ENCODE peak calls at places on chromosome 9, in four cellular contexts. D, H, E and C are unnamed samples.

GRCh38 chr9:5269249-5269715 is 35.2 kb downstream of the RLN2 start:
- DNase-seq in D (no peak), H (no peak), E (no peak), C (no peak)

GRCh38 chr9:116689633-116690032 is 2.5 kb downstream of the TRIM32 start:
- DNase-seq in D (no peak), H (no peak), E (no peak), C (no peak)

GRCh38 chr9:120780367-120780766 is 12.8 kb downstream of the FBXW2 start:
- DNase-seq in D (no peak), H (no peak), E (no peak), C (no peak)

GRCh38 chr9:107944387-107944786 is 454.8 kb upstream of the KLF4 start:
- DNase-seq in D (no peak), H (no peak), E (no peak), C (no peak)

GRCh38 chr9:110615526-110615925 is 36.0 kb upstream of the SVEP1 start:
- DNase-seq in D (no peak), H (no peak), E (no peak), C (no peak)

GRCh38 chr9:104386425-104387069 is 117.5 kb upstream of the OR13F1 start:
- DNase-seq in D (no peak), H (no peak), E (no peak), C (peak)

GRCh38 chr9:4490705-4491620 is 695 bp downstream of the SLC1A1 start:
- DNase-seq in D (no peak), H (peak), E (peak), C (no peak)

GRCh38 chr9:95497772-95498171 is 19.0 kb downstream of the PTCH1 start:
- DNase-seq in D (no peak), H (no peak), E (no peak), C (no peak)

GRCh38 chr9:571066-571465 is 270.4 kb upstream of the DMRT1 start:
- DNase-seq in D (no peak), H (no peak), E (no peak), C (no peak)

GRCh38 chr9:137382728-137383452 is 40.1 kb downstream of the EXD3 start:
- DNase-seq in D (no peak), H (no peak), E (no peak), C (peak)

GRCh38 chr9:125694478-125694877 is 12.5 kb downstream of the MAPKAP1 start:
- DNase-seq in D (no peak), H (no peak), E (no peak), C (no peak)

GRCh38 chr9:125387861-125388524 is 126.4 kb downstream of the GAPVD1 start:
- DNase-seq in D (no peak), H (no peak), E (no peak), C (no peak)

GRCh38 chr9:22030101-22030598 is 21.0 kb upstream of the CDKN2B start:
- DNase-seq in D (no peak), H (no peak), E (no peak), C (no peak)

GRCh38 chr9:113508111-113508749 is 44.7 kb downstream of the RGS3 start:
- DNase-seq in D (no peak), H (no peak), E (no peak), C (no peak)

GRCh38 chr9:75239176-75239575 is 150.9 kb downstream of the OSTF1 start:
- DNase-seq in D (no peak), H (no peak), E (no peak), C (peak)

GRCh38 chr9:97856857-97857602 is 4.0 kb downstream of the FOXE1 start:
- DNase-seq in D (no peak), H (no peak), E (no peak), C (no peak)

GRCh38 chr9:101727621-101728524 is 10.6 kb downstream of the GRIN3A start:
- DNase-seq in D (no peak), H (peak), E (peak), C (peak)

GRCh38 chr9:93252116-93252780 is 68.3 kb downstream of the WNK2 start:
- DNase-seq in D (no peak), H (no peak), E (no peak), C (no peak)

GRCh38 chr9:2307480-2307879 is 292.3 kb downstream of the SMARCA2 start:
- DNase-seq in D (no peak), H (no peak), E (no peak), C (no peak)

GRCh38 chr9:129894106-129894823 is 59.0 kb downstream of the USP20 start:
- DNase-seq in D (no peak), H (no peak), E (peak), C (no peak)

GRCh38 chr9:131874916-131875670 is 135.2 kb upstream of the RAPGEF1 start:
- DNase-seq in D (no peak), H (no peak), E (no peak), C (no peak)